ENCODE peak calls at places on chromosome 14, in ten cellular contexts. J is activated naive CD4-positive, alpha-beta T cell; U is HT1080; E is dermis microvascular lymphatic vessel endothelial cell; X is amniotic stem cell; V is GM13976; H is stimulated activated CD8-positive, alpha-beta memory T cell treated with anti-CD3 and anti-CD28 coated beads, Interleukin-4, amount 100 ng/mL, for 24 hours; T is ovary; I is HEK293T; Q is activated CD4-positive, alpha-beta T cell treated with anti-CD3 and anti-CD28 coated beads, Interleukin-2, amount 50 U/mL, for 1 hour. Z is an unnamed sample.

GRCh38 chr14:22939684-22940083 is 10.5 kb upstream of the PRMT5 start:
- DNase-seq in J (no peak), U (peak), E (no peak), X (no peak), V (no peak), H (no peak), T (no peak), I (no peak), Q (no peak), Z (no peak)

GRCh38 chr14:73663548-73664212 is 18.9 kb downstream of the DNAL1 start:
- DNase-seq in J (no peak), U (no peak), E (no peak), X (no peak), V (peak), H (no peak), T (no peak), I (no peak), Q (no peak), Z (no peak)

GRCh38 chr14:25108959-25109358 is 59.0 kb upstream of the STXBP6 start:
- DNase-seq in J (no peak), U (peak), E (no peak), X (no peak), V (no peak), H (no peak), T (no peak), I (no peak), Q (no peak), Z (no peak)

GRCh38 chr14:33704486-33704885 is 246.4 kb downstream of the EGLN3 start:
- DNase-seq in J (no peak), U (no peak), E (no peak), X (no peak), V (no peak), H (no peak), T (no peak), I (no peak), Q (no peak), Z (no peak)

GRCh38 chr14:71687115-71687836 is 245.0 kb upstream of the RGS6 start:
- DNase-seq in J (no peak), U (no peak), E (no peak), X (no peak), V (no peak), H (no peak), T (no peak), I (no peak), Q (no peak), Z (no peak)

GRCh38 chr14:96279564-96279963 is 23.6 kb downstream of the BDKRB1 start:
- DNase-seq in J (no peak), U (no peak), E (no peak), X (no peak), V (no peak), H (no peak), T (no peak), I (no peak), Q (no peak), Z (no peak)

GRCh38 chr14:45095143-45095542 is 11.2 kb downstream of the PRPF39 start:
- DNase-seq in J (no peak), U (no peak), E (no peak), X (no peak), V (no peak), H (no peak), T (no peak), I (no peak), Q (no peak), Z (no peak)

GRCh38 chr14:92108345-92109254 is 2.2 kb upstream of the ATXN3 start:
- DNase-seq in J (no peak), U (no peak), E (no peak), X (no peak), V (no peak), H (no peak), T (no peak), I (no peak), Q (no peak), Z (no peak)

GRCh38 chr14:20606190-20606901 is 15.2 kb upstream of the RNASE12 start:
- DNase-seq in J (no peak), U (peak), E (peak), X (peak), V (peak), H (no peak), T (no peak), I (peak), Q (no peak), Z (no peak)

GRCh38 chr14:103698380-103699260 is 16.6 kb downstream of the XRCC3 start:
- DNase-seq in J (no peak), U (no peak), E (no peak), X (no peak), V (no peak), H (no peak), T (no peak), I (no peak), Q (no peak), Z (no peak)

GRCh38 chr14:92794961-92795360 is 856 bp downstream of the GOLGA5 start:
- DNase-seq in J (no peak), U (no peak), E (no peak), X (no peak), V (no peak), H (no peak), T (no peak), I (no peak), Q (no peak), Z (no peak)

GRCh38 chr14:23378612-23379220 is 1.9 kb downstream of the CMTM5 start:
- DNase-seq in J (no peak), U (no peak), E (no peak), X (no peak), V (no peak), H (no peak), T (no peak), I (no peak), Q (no peak), Z (no peak)

GRCh38 chr14:104871145-104871655 is 6.1 kb downstream of the CEP170B start:
- DNase-seq in J (no peak), U (no peak), E (no peak), X (no peak), V (no peak), H (no peak), T (no peak), I (no peak), Q (no peak), Z (no peak)

GRCh38 chr14:28280997-28281598 is 485.5 kb upstream of the FOXG1 start:
- DNase-seq in J (no peak), U (no peak), E (no peak), X (no peak), V (no peak), H (no peak), T (no peak), I (no peak), Q (no peak), Z (no peak)

GRCh38 chr14:90533591-90534021 is 136.8 kb downstream of the CALM1 start:
- DNase-seq in J (no peak), U (no peak), E (no peak), X (no peak), V (no peak), H (no peak), T (no peak), I (no peak), Q (no peak), Z (no peak)

GRCh38 chr14:75928587-75929230 is 53.1 kb downstream of the TGFB3 start:
- DNase-seq in J (no peak), U (no peak), E (peak), X (no peak), V (no peak), H (no peak), T (no peak), I (no peak), Q (no peak), Z (no peak)

GRCh38 chr14:66603945-66604344 is 96.0 kb downstream of the GPHN start:
- DNase-seq in J (no peak), U (no peak), E (no peak), X (no peak), V (no peak), H (no peak), T (no peak), I (no peak), Q (no peak), Z (no peak)

GRCh38 chr14:92563359-92563758 is 49.8 kb downstream of the RIN3 start:
- DNase-seq in J (no peak), U (no peak), E (no peak), X (no peak), V (peak), H (no peak), T (no peak), I (no peak), Q (no peak), Z (no peak)

GRCh38 chr14:42299692-42300091 is 693.0 kb downstream of the LRFN5 start:
- DNase-seq in J (no peak), U (no peak), E (no peak), X (no peak), V (no peak), H (no peak), T (no peak), I (no peak), Q (no peak), Z (no peak)

GRCh38 chr14:59632381-59632780 is 55.8 kb upstream of the CCDC175 start:
- DNase-seq in J (no peak), U (peak), E (peak), X (no peak), V (peak), H (no peak), T (no peak), I (peak), Q (no peak), Z (no peak)

GRCh38 chr14:78254911-78255431 is 84.8 kb downstream of the NRXN3 start:
- DNase-seq in J (no peak), U (peak), E (no peak), X (no peak), V (no peak), H (peak), T (peak), I (no peak), Q (no peak), Z (peak)

GRCh38 chr14:95328876-95329503 is 9.3 kb upstream of the CLMN start:
- DNase-seq in J (no peak), U (no peak), E (no peak), X (no peak), V (no peak), H (no peak), T (no peak), I (no peak), Q (no peak), Z (no peak)

GRCh38 chr14:45698462-45699134 is 445.6 kb upstream of the MIS18BP1 start:
- DNase-seq in J (no peak), U (no peak), E (no peak), X (no peak), V (no peak), H (no peak), T (no peak), I (no peak), Q (no peak), Z (no peak)

GRCh38 chr14:43438056-43438455 is 1069.0 kb downstream of the FSCB start:
- DNase-seq in J (no peak), U (no peak), E (no peak), X (no peak), V (no peak), H (no peak), T (no peak), I (no peak), Q (no peak), Z (no peak)

GRCh38 chr14:21997300-21997699 is 323.7 kb upstream of the OR4E1 start:
- DNase-seq in J (no peak), U (peak), E (no peak), X (no peak), V (no peak), H (no peak), T (no peak), I (peak), Q (no peak), Z (no peak)

GRCh38 chr14:100486025-100486828 is 101.0 kb downstream of the BEGAIN start:
- DNase-seq in J (no peak), U (peak), E (peak), X (peak), V (peak), H (peak), T (peak), I (peak), Q (peak), Z (peak)

GRCh38 chr14:61493996-61494395 is 172.6 kb downstream of the PRKCH start:
- DNase-seq in J (no peak), U (no peak), E (no peak), X (no peak), V (no peak), H (no peak), T (no peak), I (no peak), Q (no peak), Z (no peak)

GRCh38 chr14:30656190-30656632 is 34.1 kb downstream of the SCFD1 start:
- DNase-seq in J (no peak), U (no peak), E (peak), X (no peak), V (no peak), H (no peak), T (peak), I (peak), Q (peak), Z (peak)

GRCh38 chr14:24826390-24826789 is 192.4 kb upstream of the GZMB start:
- DNase-seq in J (no peak), U (no peak), E (no peak), X (no peak), V (no peak), H (no peak), T (no peak), I (no peak), Q (no peak), Z (no peak)

GRCh38 chr14:77301103-77301502 is 19.6 kb downstream of the POMT2 start:
- DNase-seq in J (no peak), U (peak), E (peak), X (peak), V (peak), H (peak), T (peak), I (peak), Q (peak), Z (peak)

GRCh38 chr14:104265918-104266642 is 127.7 kb downstream of the KIF26A start:
- DNase-seq in J (no peak), U (no peak), E (no peak), X (no peak), V (no peak), H (no peak), T (no peak), I (no peak), Q (no peak), Z (no peak)

GRCh38 chr14:34043627-34044372 is 92.9 kb upstream of the EGLN3 start:
- DNase-seq in J (no peak), U (peak), E (peak), X (no peak), V (peak), H (peak), T (no peak), I (no peak), Q (peak), Z (peak)

GRCh38 chr14:103281496-103282231 is 52.4 kb upstream of the EIF5 start:
- DNase-seq in J (no peak), U (peak), E (no peak), X (no peak), V (no peak), H (no peak), T (peak), I (peak), Q (no peak), Z (no peak)

GRCh38 chr14:24251880-24252288 is 9.5 kb upstream of the TINF2 start:
- DNase-seq in J (no peak), U (no peak), E (no peak), X (no peak), V (no peak), H (no peak), T (no peak), I (no peak), Q (no peak), Z (no peak)

GRCh38 chr14:35403397-35404245 is 928 bp downstream of the NFKBIA start:
- DNase-seq in J (peak), U (peak), E (peak), X (peak), V (peak), H (peak), T (peak), I (peak), Q (peak), Z (peak)

Z was measured in immature natural killer cell.